ENCODE peak calls at places on chromosomes 13 and 19, in eight cellular contexts. T is SJSA1, V is kidney epithelial cell, H is upper lobe of right lung, I is heart right ventricle, F is astrocyte of the spinal cord, Q is HFF-Myc, X is MM.1S. L is an unnamed sample.

GRCh38 chr13:102838273-102838672 is 7.6 kb upstream of the ERCC5 start:
- DNase-seq in X (no peak), I (no peak), Q (no peak), H (no peak), T (no peak), V (no peak), F (no peak), L (no peak)

GRCh38 chr13:43411741-43412140 is 375.0 kb downstream of the ENOX1 start:
- DNase-seq in Q (no peak), X (no peak), V (no peak), F (peak), H (no peak), T (no peak), I (peak), L (no peak)

GRCh38 chr19:10299545-10300458 is 9.8 kb downstream of the ZGLP1 start:
- DNase-seq in V (no peak), F (no peak), I (no peak), T (no peak), Q (no peak), H (no peak), X (no peak), L (no peak)

GRCh38 chr13:27018230-27018875 is 153.3 kb downstream of the USP12 start:
- DNase-seq in F (no peak), Q (no peak), I (no peak), V (no peak), T (no peak), X (no peak), H (no peak), L (no peak)

GRCh38 chr13:79483302-79483701 is 2.3 kb downstream of the NDFIP2 start:
- DNase-seq in Q (peak), T (no peak), V (no peak), H (no peak), X (no peak), I (no peak), F (peak), L (no peak)

GRCh38 chr19:12840091-12841079 is 2.1 kb downstream of the MAST1 start:
- DNase-seq in T (peak), X (peak), F (peak), H (peak), I (peak), Q (peak), V (no peak), L (peak)

GRCh38 chr19:1935484-1936208 is 5.3 kb upstream of the CSNK1G2 start:
- DNase-seq in I (no peak), X (peak), F (peak), V (no peak), Q (no peak), T (no peak), H (no peak), L (no peak)

GRCh38 chr13:107977175-107977574 is 238.2 kb downstream of the LIG4 start:
- DNase-seq in X (no peak), F (no peak), Q (no peak), V (no peak), I (no peak), H (no peak), T (no peak), L (no peak)

GRCh38 chr13:38819053-38819452 is 132.2 kb downstream of the FREM2 start:
- DNase-seq in V (peak), T (no peak), H (no peak), F (peak), X (peak), Q (no peak), I (no peak), L (peak)

GRCh38 chr19:45781282-45782161 is 768 bp downstream of the DMPK start:
- DNase-seq in V (no peak), F (no peak), Q (no peak), X (no peak), T (peak), I (peak), H (no peak), L (no peak)

GRCh38 chr13:101465877-101466276 is 13.4 kb downstream of the ITGBL1 start:
- DNase-seq in F (peak), Q (no peak), I (no peak), H (no peak), T (no peak), V (no peak), X (no peak), L (no peak)

GRCh38 chr19:19820774-19821315 is 705 bp downstream of the ZNF506 start:
- DNase-seq in I (no peak), H (no peak), Q (no peak), X (no peak), V (no peak), F (no peak), T (no peak), L (no peak)

GRCh38 chr13:41352935-41353801 is 42.1 kb downstream of the NAA16 start:
- DNase-seq in I (no peak), X (peak), V (peak), Q (no peak), T (peak), H (no peak), F (peak), L (peak)

GRCh38 chr13:104357174-104357573 is 1291.0 kb upstream of the SLC10A2 start:
- DNase-seq in V (no peak), H (no peak), Q (no peak), T (no peak), F (peak), I (no peak), X (no peak), L (no peak)

GRCh38 chr13:113636266-113636963 is 21.6 kb downstream of the ATP4B start:
- DNase-seq in X (no peak), F (no peak), Q (no peak), I (no peak), H (peak), T (peak), V (no peak), L (no peak)

GRCh38 chr19:8456064-8456463 is 11.3 kb downstream of the HNRNPM start:
- DNase-seq in X (no peak), V (no peak), Q (no peak), F (no peak), H (no peak), T (no peak), I (no peak), L (no peak)

DNA sequence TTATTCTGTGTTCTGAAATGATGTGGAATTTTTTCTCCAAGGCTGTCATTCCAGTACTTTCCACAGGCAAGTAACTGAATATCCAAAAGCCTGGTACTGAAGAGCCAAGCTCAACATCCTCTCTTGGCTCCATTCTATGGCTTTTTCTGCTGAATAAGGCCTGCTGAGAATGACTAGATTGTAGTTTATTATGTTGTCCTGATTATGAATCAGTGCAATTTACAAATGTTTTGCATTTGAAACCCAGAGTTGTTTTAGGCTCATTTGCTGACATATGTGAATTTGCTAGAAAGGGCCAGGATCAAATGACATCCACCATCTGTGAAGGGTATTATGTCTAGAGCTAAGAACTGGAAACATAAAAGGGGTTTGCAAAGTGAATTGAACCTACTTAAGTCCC is 596.6 kb downstream of the KCTD12 start:
- DNase-seq in I (no peak), T (no peak), F (peak), V (no peak), H (no peak), X (no peak), Q (no peak), L (peak)
- H3K4me3 ChIP-seq in I (no peak), T (no peak), F (no peak), V (no peak), H (no peak), X (no peak), Q (no peak), L (no peak)

GRCh38 chr13:98994896-98995295 is 17.0 kb upstream of the DOCK9 start:
- DNase-seq in X (no peak), H (no peak), T (peak), I (no peak), V (no peak), F (no peak), Q (no peak), L (no peak)

GRCh38 chr13:98994080-98994479 is 16.2 kb upstream of the DOCK9 start:
- DNase-seq in I (no peak), V (no peak), T (peak), Q (no peak), F (no peak), X (no peak), H (no peak), L (no peak)

GRCh38 chr13:98989469-98990235 is 11.8 kb upstream of the DOCK9 start:
- DNase-seq in T (peak), Q (no peak), I (no peak), V (no peak), X (no peak), F (no peak), H (no peak), L (no peak)

GRCh38 chr13:98990701-98991100 is 12.8 kb upstream of the DOCK9 start:
- DNase-seq in H (no peak), T (peak), V (no peak), Q (no peak), F (no peak), X (no peak), I (no peak), L (no peak)

DNA sequence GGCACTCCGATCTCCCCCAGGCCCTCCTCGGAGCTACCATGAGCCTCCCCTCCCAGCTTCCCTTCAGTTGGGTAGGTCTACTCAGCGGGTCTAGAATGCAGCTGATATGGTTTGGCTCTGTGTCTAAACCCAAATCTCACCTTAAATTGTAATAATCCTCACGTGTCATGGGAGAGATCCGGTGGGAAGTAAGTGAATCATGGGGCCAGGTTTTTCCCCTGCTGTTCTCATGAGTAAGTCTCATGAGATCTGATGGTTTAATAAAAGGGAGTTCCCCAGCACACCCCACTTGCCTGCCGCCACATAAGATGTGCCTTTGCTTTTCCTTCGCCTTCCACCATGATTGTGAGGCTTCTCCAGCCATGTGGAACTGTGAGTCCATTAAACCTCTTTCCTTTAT is 14.5 kb upstream of the DOCK9 start:
- DNase-seq in H (no peak), Q (no peak), T (no peak), F (no peak), V (peak), X (no peak), I (no peak), L (no peak)
- H3K4me3 ChIP-seq in H (no peak), Q (no peak), T (no peak), F (no peak), V (no peak), X (no peak), I (no peak), L (no peak)

DNA sequence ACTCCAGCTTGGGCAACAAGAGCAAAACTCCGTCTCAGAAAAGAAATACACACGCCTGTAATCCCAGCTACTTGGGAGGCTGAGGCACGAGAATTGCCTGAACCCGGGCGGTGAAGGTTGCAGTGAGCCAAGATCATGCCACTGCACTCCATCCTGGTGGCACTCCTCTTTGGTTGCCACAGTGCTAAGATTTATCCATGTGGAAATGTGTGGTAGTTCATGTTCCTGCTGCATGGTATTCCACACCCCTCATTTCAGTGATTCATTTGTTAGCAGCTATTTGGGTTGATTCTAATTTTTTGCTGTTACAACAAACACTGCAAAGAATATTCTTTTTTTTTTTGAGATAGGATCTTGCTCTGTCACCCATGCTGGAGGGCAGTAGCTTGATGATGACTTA is 12.1 kb downstream of the IFNL3 start:
- DNase-seq in H (no peak), Q (no peak), F (no peak), I (no peak), T (no peak), X (no peak), V (no peak), L (no peak)
- H3K4me3 ChIP-seq in H (no peak), Q (no peak), F (no peak), I (no peak), T (no peak), X (no peak), V (no peak), L (no peak)

GRCh38 chr13:110561335-110562033 is at the start of gene RAB20:
- DNase-seq in H (peak), F (peak), T (peak), X (peak), Q (no peak), V (peak), I (peak), L (peak)

GRCh38 chr13:110559429-110559943 is 2.0 kb downstream of the RAB20 start:
- DNase-seq in H (peak), X (no peak), F (peak), Q (no peak), T (no peak), V (no peak), I (peak), L (no peak)

GRCh38 chr13:110560606-110561334 is 752 bp downstream of the RAB20 start:
- DNase-seq in H (no peak), V (no peak), T (no peak), X (peak), F (no peak), I (peak), Q (no peak), L (peak)

GRCh38 chr13:110557610-110558305 is 3.8 kb downstream of the RAB20 start:
- DNase-seq in I (no peak), F (no peak), T (no peak), Q (no peak), X (no peak), H (peak), V (no peak), L (no peak)

DNA sequence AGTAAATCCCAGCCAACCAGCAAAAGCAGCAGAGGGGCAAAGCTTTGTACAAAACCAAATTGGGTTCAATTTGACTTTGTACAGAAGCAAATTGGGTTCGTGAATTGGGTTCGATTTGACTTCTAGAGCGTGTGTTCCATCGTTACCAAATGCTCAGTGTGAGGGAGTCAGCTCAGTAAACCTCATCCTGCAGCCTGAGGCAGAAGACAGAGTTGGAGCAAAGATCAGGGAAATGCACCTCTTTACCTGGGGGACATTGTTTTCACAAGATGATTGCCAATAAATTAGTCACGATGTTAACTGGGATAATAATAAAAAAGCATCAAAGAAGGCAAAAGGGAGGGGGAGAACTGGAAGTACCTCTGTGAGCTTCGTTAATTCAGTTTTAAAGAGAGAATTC is 1.5 kb downstream of the RAB20 start:
- DNase-seq in T (no peak), H (no peak), X (no peak), I (no peak), Q (no peak), V (no peak), F (no peak), L (no peak)
- H3K4me3 ChIP-seq in T (no peak), H (peak), X (no peak), I (peak), Q (peak), V (no peak), F (no peak), L (no peak)

GRCh38 chr19:6772028-6772865 is at the start of gene VAV1:
- DNase-seq in X (peak), H (peak), V (no peak), F (no peak), I (peak), Q (no peak), T (no peak), L (peak)
- H3K4me3 ChIP-seq in X (peak), H (peak), V (no peak), F (no peak), I (peak), Q (no peak), T (no peak), L (no peak)

DNA sequence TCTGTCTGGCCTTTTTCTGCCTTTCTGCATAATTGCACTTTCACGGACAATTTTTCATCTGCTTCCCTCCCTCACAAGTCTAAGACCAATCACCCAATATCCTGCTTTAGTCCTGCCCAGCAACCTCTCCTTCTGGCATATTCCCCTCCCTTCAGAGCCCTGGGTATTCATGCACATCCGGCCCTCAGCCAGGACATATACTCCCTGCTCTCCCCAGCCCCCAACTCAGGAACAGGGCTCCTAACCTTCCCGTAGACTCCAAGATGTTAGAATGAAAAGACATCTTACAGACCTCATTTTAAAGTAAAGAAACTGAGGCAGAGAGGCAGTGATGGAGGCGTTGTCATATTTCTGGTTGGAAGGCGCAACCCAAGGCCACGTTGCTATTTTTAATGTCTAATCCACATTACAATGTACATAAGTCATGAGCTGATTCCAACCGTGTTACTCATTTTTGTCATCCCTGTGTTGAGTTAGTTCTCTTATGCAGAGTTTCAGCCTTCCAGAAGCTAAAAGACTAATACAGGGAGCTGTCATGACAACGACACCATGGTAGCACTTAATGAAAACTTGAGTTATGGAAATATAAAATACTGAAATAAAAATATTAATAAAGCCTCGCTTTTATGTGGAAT is 209.2 kb downstream of the TSHZ3 start:
- DNase-seq in T (no peak), X (no peak), V (peak), Q (no peak), I (no peak), H (no peak), F (peak), L (no peak)
- H3K4me3 ChIP-seq in T (no peak), X (no peak), V (no peak), Q (no peak), I (no peak), H (no peak), F (no peak), L (no peak)

GRCh38 chr19:49849433-49850220 is 1.3 kb upstream of the PTOV1 start:
- DNase-seq in I (no peak), V (no peak), T (no peak), X (no peak), H (no peak), F (no peak), Q (no peak), L (no peak)

GRCh38 chr19:49848938-49849337 is 2.0 kb upstream of the PTOV1 start:
- DNase-seq in I (no peak), H (no peak), V (no peak), Q (no peak), T (no peak), X (no peak), F (no peak), L (no peak)

GRCh38 chr19:49850487-49851342 is at the start of gene PTOV1:
- DNase-seq in T (peak), F (peak), V (peak), I (peak), X (peak), H (peak), Q (peak), L (peak)

GRCh38 chr19:49851456-49852259 is 699 bp downstream of the PTOV1 start:
- DNase-seq in H (no peak), F (no peak), V (no peak), X (peak), T (no peak), I (peak), Q (no peak), L (peak)

GRCh38 chr19:49850221-49850486 is 805 bp upstream of the PTOV1 start:
- DNase-seq in F (no peak), X (no peak), H (no peak), V (no peak), T (no peak), I (no peak), Q (no peak), L (no peak)
- H3K4me3 ChIP-seq in F (peak), X (peak), H (peak), V (peak), T (peak), I (peak), Q (peak), L (peak)

DNA sequence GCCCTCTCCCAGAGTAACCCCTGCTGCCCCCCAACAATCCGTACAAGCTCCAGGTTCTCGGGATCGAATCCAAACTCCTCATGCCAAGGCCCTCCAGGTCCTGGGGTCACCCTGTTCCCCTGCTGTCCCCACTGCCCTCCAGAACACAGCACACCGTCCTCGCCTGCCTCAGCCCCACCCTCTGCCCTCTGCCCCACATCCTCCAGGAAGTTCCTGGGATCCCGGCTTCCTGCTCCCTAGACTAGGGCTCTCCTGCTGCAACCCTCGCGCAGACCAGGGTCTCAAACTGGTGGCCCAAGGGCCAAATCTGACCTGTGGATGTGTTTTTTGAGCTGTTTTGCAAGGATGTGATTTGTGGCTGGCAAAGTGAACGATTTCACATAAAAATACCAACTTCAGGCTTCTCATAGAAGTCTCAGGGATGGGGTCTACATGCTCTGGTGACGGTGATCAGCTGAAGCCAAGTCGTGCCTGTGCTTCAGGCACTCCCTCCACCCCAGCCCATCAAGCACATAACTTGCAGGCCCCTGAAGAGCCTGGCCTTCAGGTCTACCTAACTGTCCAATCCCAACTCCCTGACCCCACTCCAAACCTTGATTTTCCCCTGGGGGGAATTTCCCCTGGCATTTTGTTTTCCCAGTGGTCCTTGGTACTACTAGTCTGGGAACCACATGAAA is 1.8 kb downstream of the RABAC1 start:
- DNase-seq in I (no peak), Q (no peak), F (no peak), V (no peak), T (no peak), H (no peak), X (no peak), L (no peak)
- H3K4me3 ChIP-seq in I (no peak), Q (peak), F (no peak), V (no peak), T (no peak), H (peak), X (no peak), L (no peak)